ENCODE peak calls at places on chromosomes 5 and 9, in six cellular contexts. One of them, this sample, is unnamed.

GRCh38 chr5:97909541-97909940 is 726.5 kb upstream of the RIOK2 start:
- DNase-seq in body of pancreas: no peak
- DNase-seq in IMR-90: no peak
- DNase-seq in GM12892: no peak
- DNase-seq in ovary: no peak
- DNase-seq in spleen: no peak
- DNase-seq in this sample: no peak

GRCh38 chr9:86487222-86487841 is 133.1 kb upstream of the TUT7 start:
- DNase-seq in body of pancreas: no peak
- DNase-seq in IMR-90: peak; percentile 76
- DNase-seq in GM12892: no peak
- DNase-seq in ovary: no peak
- DNase-seq in spleen: no peak
- DNase-seq in this sample: peak; percentile 15

GRCh38 chr5:109714592-109714991 is 24.9 kb downstream of the MAN2A1 start:
- DNase-seq in body of pancreas: no peak
- DNase-seq in IMR-90: no peak
- DNase-seq in GM12892: no peak
- DNase-seq in ovary: no peak
- DNase-seq in spleen: no peak
- DNase-seq in this sample: no peak

GRCh38 chr5:95392593-95393182 is 1.5 kb downstream of the FAM81B start:
- DNase-seq in body of pancreas: peak; percentile 38
- DNase-seq in IMR-90: no peak
- DNase-seq in GM12892: no peak
- DNase-seq in ovary: no peak
- DNase-seq in spleen: no peak
- DNase-seq in this sample: no peak

GRCh38 chr9:74147906-74148305 is 349.2 kb upstream of the RORB start:
- DNase-seq in body of pancreas: no peak
- DNase-seq in IMR-90: no peak
- DNase-seq in GM12892: no peak
- DNase-seq in ovary: no peak
- DNase-seq in spleen: no peak
- DNase-seq in this sample: no peak

GRCh38 chr5:130316971-130317421 is 412.7 kb downstream of the CHSY3 start:
- DNase-seq in body of pancreas: no peak
- DNase-seq in IMR-90: no peak
- DNase-seq in GM12892: no peak
- DNase-seq in ovary: no peak
- DNase-seq in spleen: no peak
- DNase-seq in this sample: no peak

GRCh38 chr5:6837519-6838110 is 124.4 kb downstream of the TENT4A start:
- DNase-seq in body of pancreas: no peak
- DNase-seq in IMR-90: no peak
- DNase-seq in GM12892: no peak
- DNase-seq in ovary: peak; percentile 29
- DNase-seq in spleen: no peak
- DNase-seq in this sample: no peak

GRCh38 chr5:169909945-169910344 is 70.3 kb downstream of the INSYN2B start:
- DNase-seq in body of pancreas: no peak
- DNase-seq in IMR-90: no peak
- DNase-seq in GM12892: no peak
- DNase-seq in ovary: no peak
- DNase-seq in spleen: no peak
- DNase-seq in this sample: no peak

GRCh38 chr5:159184236-159184635 is 25.1 kb downstream of the RNF145 start:
- DNase-seq in body of pancreas: no peak
- DNase-seq in IMR-90: peak; percentile 60
- DNase-seq in GM12892: no peak
- DNase-seq in ovary: no peak
- DNase-seq in spleen: no peak
- DNase-seq in this sample: no peak

GRCh38 chr9:137759649-137760321 is 117.8 kb upstream of the CACNA1B start:
- DNase-seq in body of pancreas: no peak
- DNase-seq in IMR-90: no peak
- DNase-seq in GM12892: no peak
- DNase-seq in ovary: no peak
- DNase-seq in spleen: no peak
- DNase-seq in this sample: no peak

GRCh38 chr5:115414406-115415142 is 118.1 kb upstream of the CCDC112 start:
- DNase-seq in body of pancreas: peak; percentile 24
- DNase-seq in IMR-90: peak; percentile 99
- DNase-seq in GM12892: no peak
- DNase-seq in ovary: no peak
- DNase-seq in spleen: no peak
- DNase-seq in this sample: no peak

GRCh38 chr5:159838551-159839222 is 77.6 kb upstream of the ADRA1B start:
- DNase-seq in body of pancreas: no peak
- DNase-seq in IMR-90: no peak
- DNase-seq in GM12892: no peak
- DNase-seq in ovary: no peak
- DNase-seq in spleen: no peak
- DNase-seq in this sample: no peak

GRCh38 chr5:80034962-80035821 is at the start of gene THBS4:
- DNase-seq in body of pancreas: no peak
- DNase-seq in IMR-90: no peak
- DNase-seq in GM12892: no peak
- DNase-seq in ovary: peak; percentile 34
- DNase-seq in spleen: no peak
- DNase-seq in this sample: no peak

GRCh38 chr5:8912106-8912505 is 633.8 kb downstream of the SEMA5A start:
- DNase-seq in body of pancreas: no peak
- DNase-seq in IMR-90: peak; percentile 66
- DNase-seq in GM12892: no peak
- DNase-seq in ovary: no peak
- DNase-seq in spleen: no peak
- DNase-seq in this sample: no peak

GRCh38 chr5:96861044-96861443 is 15.3 kb upstream of the ERAP2 start:
- DNase-seq in body of pancreas: no peak
- DNase-seq in IMR-90: no peak
- DNase-seq in GM12892: no peak
- DNase-seq in ovary: no peak
- DNase-seq in spleen: no peak
- DNase-seq in this sample: no peak

GRCh38 chr9:125421156-125421555 is 159.5 kb downstream of the GAPVD1 start:
- DNase-seq in body of pancreas: no peak
- DNase-seq in IMR-90: no peak
- DNase-seq in GM12892: no peak
- DNase-seq in ovary: no peak
- DNase-seq in spleen: no peak
- DNase-seq in this sample: no peak

GRCh38 chr5:88979244-88979643 is 96.3 kb upstream of the MEF2C start:
- DNase-seq in body of pancreas: no peak
- DNase-seq in IMR-90: peak; percentile 2
- DNase-seq in GM12892: no peak
- DNase-seq in ovary: no peak
- DNase-seq in spleen: no peak
- DNase-seq in this sample: no peak

GRCh38 chr5:67360047-67360446 is 163.4 kb upstream of the CD180 start:
- DNase-seq in body of pancreas: no peak
- DNase-seq in IMR-90: no peak
- DNase-seq in GM12892: no peak
- DNase-seq in ovary: no peak
- DNase-seq in spleen: no peak
- DNase-seq in this sample: no peak

GRCh38 chr9:121902483-121903135 is 190.5 kb downstream of the TTLL11 start:
- DNase-seq in body of pancreas: peak; percentile 27
- DNase-seq in IMR-90: peak; percentile 100
- DNase-seq in GM12892: no peak
- DNase-seq in ovary: no peak
- DNase-seq in spleen: no peak
- DNase-seq in this sample: no peak

GRCh38 chr5:150534811-150535210 is 26.9 kb downstream of the NDST1 start:
- DNase-seq in body of pancreas: no peak
- DNase-seq in IMR-90: no peak
- DNase-seq in GM12892: no peak
- DNase-seq in ovary: peak; percentile 89
- DNase-seq in spleen: no peak
- DNase-seq in this sample: no peak

GRCh38 chr5:126732716-126733115 is 44.2 kb upstream of the LMNB1 start:
- DNase-seq in body of pancreas: no peak
- DNase-seq in IMR-90: no peak
- DNase-seq in GM12892: no peak
- DNase-seq in ovary: no peak
- DNase-seq in spleen: no peak
- DNase-seq in this sample: no peak

GRCh38 chr5:77319140-77319539 is 108.7 kb downstream of the PDE8B start:
- DNase-seq in body of pancreas: no peak
- DNase-seq in IMR-90: no peak
- DNase-seq in GM12892: no peak
- DNase-seq in ovary: no peak
- DNase-seq in spleen: no peak
- DNase-seq in this sample: no peak

GRCh38 chr9:88041447-88041846 is 67.1 kb upstream of the CDK20 start:
- DNase-seq in body of pancreas: no peak
- DNase-seq in IMR-90: peak; percentile 22
- DNase-seq in GM12892: no peak
- DNase-seq in ovary: no peak
- DNase-seq in spleen: no peak
- DNase-seq in this sample: no peak

GRCh38 chr9:94644543-94644942 is 5.2 kb upstream of the FBP1 start:
- DNase-seq in body of pancreas: no peak
- DNase-seq in IMR-90: no peak
- DNase-seq in GM12892: no peak
- DNase-seq in ovary: no peak
- DNase-seq in spleen: no peak
- DNase-seq in this sample: no peak

GRCh38 chr9:16598316-16598715 is 272.2 kb downstream of the BNC2 start:
- DNase-seq in body of pancreas: no peak
- DNase-seq in IMR-90: peak; percentile 56
- DNase-seq in GM12892: no peak
- DNase-seq in ovary: no peak
- DNase-seq in spleen: no peak
- DNase-seq in this sample: no peak

GRCh38 chr5:134100283-134101011 is 14.0 kb upstream of the TCF7 start:
- DNase-seq in body of pancreas: no peak
- DNase-seq in IMR-90: peak; percentile 76
- DNase-seq in GM12892: peak; percentile 79
- DNase-seq in ovary: no peak
- DNase-seq in spleen: peak; percentile 87
- DNase-seq in this sample: peak; percentile 80

GRCh38 chr5:74034738-74035137 is 408.7 kb downstream of the ARHGEF28 start:
- DNase-seq in body of pancreas: no peak
- DNase-seq in IMR-90: peak; percentile 88
- DNase-seq in GM12892: no peak
- DNase-seq in ovary: no peak
- DNase-seq in spleen: no peak
- DNase-seq in this sample: peak; percentile 44

GRCh38 chr5:19554524-19554923 is 433.5 kb downstream of the CDH18 start:
- DNase-seq in body of pancreas: no peak
- DNase-seq in IMR-90: no peak
- DNase-seq in GM12892: no peak
- DNase-seq in ovary: no peak
- DNase-seq in spleen: no peak
- DNase-seq in this sample: no peak

GRCh38 chr9:127904888-127905728 is 5.7 kb upstream of the ST6GALNAC6 start:
- DNase-seq in body of pancreas: no peak
- DNase-seq in IMR-90: no peak
- DNase-seq in GM12892: no peak
- DNase-seq in ovary: no peak
- DNase-seq in spleen: peak; percentile 83
- DNase-seq in this sample: no peak

GRCh38 chr9:127907867-127908659 is 8.7 kb upstream of the ST6GALNAC6 start:
- DNase-seq in body of pancreas: no peak
- DNase-seq in IMR-90: no peak
- DNase-seq in GM12892: no peak
- DNase-seq in ovary: no peak
- DNase-seq in spleen: peak; percentile 76
- DNase-seq in this sample: no peak

GRCh38 chr9:127903557-127904475 is 4.4 kb upstream of the ST6GALNAC6 start:
- DNase-seq in body of pancreas: peak; percentile 62
- DNase-seq in IMR-90: no peak
- DNase-seq in GM12892: no peak
- DNase-seq in ovary: peak; percentile 67
- DNase-seq in spleen: peak; percentile 95
- DNase-seq in this sample: no peak

GRCh38 chr9:127905788-127906191 is 6.4 kb upstream of the ST6GALNAC6 start:
- DNase-seq in body of pancreas: peak; percentile 42
- DNase-seq in IMR-90: no peak
- DNase-seq in GM12892: no peak
- DNase-seq in ovary: no peak
- DNase-seq in spleen: peak; percentile 90
- DNase-seq in this sample: no peak

GRCh38 chr9:127904518-127904887 is 5.1 kb upstream of the ST6GALNAC6 start:
- DNase-seq in body of pancreas: peak; percentile 79
- DNase-seq in IMR-90: no peak
- DNase-seq in GM12892: no peak
- DNase-seq in ovary: peak; percentile 81
- DNase-seq in spleen: peak; percentile 86
- DNase-seq in this sample: no peak
- TF ChIP-seq POLR2A in body of pancreas: no peak
- TF ChIP-seq POLR2A in IMR-90: no peak
- TF ChIP-seq POLR2A in GM12892: no peak
- TF ChIP-seq POLR2A in ovary: no peak
- TF ChIP-seq POLR2A in spleen: no peak
- TF ChIP-seq POLR2A in this sample: no peak

GRCh38 chr9:129005336-129005997 is 22.7 kb downstream of the SH3GLB2 start:
- DNase-seq in body of pancreas: no peak
- DNase-seq in IMR-90: no peak
- DNase-seq in GM12892: no peak
- DNase-seq in ovary: no peak
- DNase-seq in spleen: no peak
- DNase-seq in this sample: no peak
- TF ChIP-seq POLR2A in body of pancreas: no peak
- TF ChIP-seq POLR2A in IMR-90: no peak
- TF ChIP-seq POLR2A in GM12892: no peak
- TF ChIP-seq POLR2A in ovary: no peak
- TF ChIP-seq POLR2A in spleen: no peak
- TF ChIP-seq POLR2A in this sample: no peak

GRCh38 chr9:128120741-128121465 is 6.6 kb downstream of the PTGES2 start:
- DNase-seq in body of pancreas: no peak
- DNase-seq in IMR-90: no peak
- DNase-seq in GM12892: no peak
- DNase-seq in ovary: no peak
- DNase-seq in spleen: peak; percentile 63
- DNase-seq in this sample: no peak
- TF ChIP-seq POLR2A in body of pancreas: no peak
- TF ChIP-seq POLR2A in IMR-90: no peak
- TF ChIP-seq POLR2A in GM12892: peak; percentile 16
- TF ChIP-seq POLR2A in ovary: no peak
- TF ChIP-seq POLR2A in spleen: no peak
- TF ChIP-seq POLR2A in this sample: no peak

DNA sequence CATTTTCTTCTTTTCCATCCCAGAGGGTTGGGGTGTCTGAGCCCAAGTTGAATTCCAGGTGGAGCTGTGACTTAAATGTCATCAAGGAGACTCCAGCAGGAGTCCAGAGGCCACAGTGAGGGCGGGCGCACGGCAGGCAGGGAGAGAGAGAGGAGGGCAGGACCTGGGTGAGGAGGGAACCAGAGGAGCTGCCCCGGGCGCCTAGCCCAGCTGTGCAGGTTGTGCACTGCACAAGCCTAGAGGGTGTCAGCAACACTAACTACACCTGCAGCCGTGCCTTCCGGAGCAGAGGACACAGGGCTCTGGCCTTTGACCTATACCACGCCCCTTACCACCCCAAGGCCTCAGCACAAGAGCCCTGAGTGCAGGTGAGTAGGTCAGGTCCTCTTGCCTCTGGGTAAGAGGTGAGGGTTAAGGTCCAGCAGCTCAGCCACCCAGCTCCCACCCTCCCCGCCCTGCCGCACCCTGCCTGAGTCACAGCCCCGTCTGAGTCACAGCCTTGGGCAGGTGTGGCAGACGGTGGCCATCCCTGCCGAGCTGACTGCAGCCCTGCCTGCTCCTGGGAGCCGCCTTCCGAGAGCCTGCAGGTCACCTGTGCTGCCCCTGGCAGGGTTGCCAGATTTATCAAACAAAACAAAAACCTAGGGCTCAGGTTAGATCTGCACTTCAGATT is 6.4 kb upstream of the AGPAT2 start:
- DNase-seq in body of pancreas: peak; percentile 92
- DNase-seq in IMR-90: peak; percentile 24
- DNase-seq in GM12892: no peak
- DNase-seq in ovary: peak; percentile 17
- DNase-seq in spleen: no peak
- DNase-seq in this sample: peak; percentile 99
- TF ChIP-seq POLR2A in body of pancreas: no peak
- TF ChIP-seq POLR2A in IMR-90: no peak
- TF ChIP-seq POLR2A in GM12892: no peak
- TF ChIP-seq POLR2A in ovary: no peak
- TF ChIP-seq POLR2A in spleen: no peak
- TF ChIP-seq POLR2A in this sample: no peak

This sample was measured in H54.